ENCODE peak calls at places on chromosomes 13 and 19, in seven cellular contexts. L is left lung; I is lung; P is gastrocnemius medialis; F is activated CD8-positive, alpha-beta T cell treated with anti-CD3 and anti-CD28 coated beads, Interleukin-2, amount 10 ng/mL, durations not matched to agents 7 days and 5 days; X is CD4-positive, alpha-beta T cell; E is left cardiac atrium. A is an unnamed sample.

GRCh38 chr13:73337511-73337910 is 278.7 kb downstream of the KLF5 start:
- ATAC-seq in E (no peak), F (no peak), L (no peak), P (no peak), I (no peak), X (no peak), A (no peak)

GRCh38 chr19:17001603-17002183 is 24.9 kb downstream of the CPAMD8 start:
- ATAC-seq in P (no peak), L (peak; percentile 25), E (peak; percentile 77), X (no peak), I (no peak), F (no peak), A (no peak)

GRCh38 chr19:51546650-51547396 is 15.4 kb upstream of the SIGLEC6 start:
- ATAC-seq in F (peak; percentile 76), E (no peak), L (peak; percentile 40), X (no peak), P (no peak), I (no peak), A (no peak)

GRCh38 chr19:7705387-7706187 is 3.7 kb upstream of the FCER2 start:
- ATAC-seq in E (peak; percentile 72), I (no peak), F (peak; percentile 87), X (peak; percentile 95), P (no peak), L (peak; percentile 51), A (no peak)

GRCh38 chr19:57803594-57804325 is 11.0 kb downstream of the ZNF552 start:
- ATAC-seq in P (peak; percentile 42), I (no peak), E (peak; percentile 83), L (peak; percentile 62), X (peak; percentile 32), F (peak; percentile 51), A (no peak)

GRCh38 chr19:49474545-49474930 is 523 bp downstream of the FLT3LG start:
- ATAC-seq in L (no peak), P (no peak), E (no peak), X (no peak), I (no peak), F (peak; percentile 3), A (no peak)

GRCh38 chr19:8519388-8519787 is 5.4 kb upstream of the ZNF414 start:
- ATAC-seq in L (no peak), F (no peak), I (no peak), X (no peak), P (no peak), E (no peak), A (no peak)

GRCh38 chr19:15297416-15298224 is 34.7 kb downstream of the BRD4 start:
- ATAC-seq in L (peak; percentile 35), X (peak; percentile 52), E (no peak), I (no peak), F (peak; percentile 24), P (peak; percentile 39), A (peak; percentile 35)

GRCh38 chr19:42088471-42089190 is 12.7 kb downstream of the ZNF574 start:
- ATAC-seq in I (no peak), P (no peak), F (no peak), X (no peak), E (no peak), L (peak; percentile 9), A (peak; percentile 38)

GRCh38 chr13:112522578-112522977 is 65.4 kb downstream of the TUBGCP3 start:
- ATAC-seq in X (no peak), P (no peak), E (no peak), I (no peak), L (no peak), F (no peak), A (no peak)

GRCh38 chr13:90592943-90593342 is 754.5 kb upstream of the MIR17HG start:
- ATAC-seq in E (no peak), F (no peak), I (no peak), P (no peak), X (no peak), L (no peak), A (no peak)

GRCh38 chr19:32895384-32895783 is 25.8 kb upstream of the SLC7A9 start:
- ATAC-seq in X (no peak), P (no peak), F (no peak), E (no peak), L (no peak), I (no peak), A (no peak)

GRCh38 chr13:36374063-36374462 is 27.9 kb upstream of the SPART start:
- ATAC-seq in E (no peak), X (no peak), L (no peak), P (no peak), F (no peak), I (no peak), A (no peak)

GRCh38 chr19:17779281-17779930 is 15.5 kb upstream of the B3GNT3 start:
- ATAC-seq in X (no peak), P (no peak), L (peak; percentile 20), I (no peak), F (no peak), E (no peak), A (no peak)

GRCh38 chr13:111115841-111116500 is 861 bp downstream of the ARHGEF7 start:
- ATAC-seq in E (peak; percentile 75), F (no peak), L (no peak), P (peak; percentile 16), X (no peak), I (no peak), A (peak; percentile 62)

GRCh38 chr13:44293908-44294735 is 79.5 kb upstream of the SERP2 start:
- ATAC-seq in E (no peak), I (no peak), P (peak; percentile 91), L (peak; percentile 79), F (no peak), X (peak; percentile 37), A (peak; percentile 39)

GRCh38 chr19:28871099-28871725 is 341.7 kb downstream of the UQCRFS1 start:
- ATAC-seq in E (no peak), X (no peak), I (no peak), F (no peak), L (no peak), P (no peak), A (peak; percentile 7)

GRCh38 chr13:78176880-78177279 is 258.2 kb upstream of the EDNRB start:
- ATAC-seq in F (no peak), I (no peak), X (no peak), P (no peak), E (no peak), L (no peak), A (no peak)

GRCh38 chr13:33087790-33088189 is 71.6 kb downstream of the KL start:
- ATAC-seq in L (no peak), E (no peak), I (no peak), X (no peak), P (no peak), F (no peak), A (no peak)

GRCh38 chr19:32630338-32630737 is 44.6 kb downstream of the ANKRD27 start:
- ATAC-seq in E (no peak), X (no peak), L (no peak), I (no peak), P (no peak), F (no peak), A (no peak)

GRCh38 chr13:93762703-93763102 is 536.1 kb downstream of the GPC6 start:
- ATAC-seq in P (no peak), L (no peak), I (no peak), X (no peak), F (no peak), E (no peak), A (no peak)

GRCh38 chr13:40813662-40814454 is 24.4 kb downstream of the SLC25A15 start:
- ATAC-seq in P (no peak), F (peak; percentile 75), L (peak; percentile 90), I (peak; percentile 53), X (no peak), E (no peak), A (no peak)

GRCh38 chr13:38606697-38607096 is 80.2 kb upstream of the FREM2 start:
- ATAC-seq in P (no peak), E (no peak), X (no peak), I (no peak), L (no peak), F (no peak), A (no peak)

GRCh38 chr19:39676004-39676403 is 20.3 kb downstream of the LGALS16 start:
- ATAC-seq in F (no peak), X (no peak), E (no peak), I (no peak), P (no peak), L (no peak), A (no peak)

GRCh38 chr13:98397221-98397620 is 179.7 kb downstream of the STK24 start:
- ATAC-seq in X (no peak), F (no peak), L (peak; percentile 42), E (no peak), P (no peak), I (no peak), A (no peak)

GRCh38 chr13:100584901-100585300 is 3.7 kb downstream of the GGACT start:
- ATAC-seq in P (no peak), E (no peak), L (no peak), X (peak; percentile 10), F (peak; percentile 19), I (no peak), A (no peak)

GRCh38 chr19:34375598-34375997 is 10.6 kb downstream of the GPI start:
- ATAC-seq in I (no peak), E (peak; percentile 29), L (peak; percentile 29), P (no peak), X (no peak), F (no peak), A (no peak)

GRCh38 chr13:113996912-113997745 is 23.3 kb upstream of the C13orf46 start:
- ATAC-seq in X (no peak), E (no peak), L (no peak), P (no peak), F (no peak), I (no peak), A (no peak)

GRCh38 chr13:38883783-38884182 is 106.8 kb downstream of the STOML3 start:
- ATAC-seq in F (no peak), I (no peak), L (no peak), P (no peak), X (no peak), E (no peak), A (no peak)

GRCh38 chr13:114015111-114015551 is 41.3 kb upstream of the C13orf46 start:
- ATAC-seq in F (no peak), E (no peak), X (no peak), I (no peak), P (no peak), L (peak; percentile 40), A (peak; percentile 10)

GRCh38 chr19:27794444-27795042 is 1418.4 kb downstream of the UQCRFS1 start:
- ATAC-seq in I (no peak), L (no peak), F (no peak), X (no peak), E (peak; percentile 16), P (no peak), A (no peak)

GRCh38 chr13:85665286-85665685 is 133.9 kb downstream of the SLITRK6 start:
- ATAC-seq in F (no peak), X (no peak), E (no peak), P (no peak), I (no peak), L (no peak), A (no peak)

GRCh38 chr13:30816733-30817132 is 81.4 kb downstream of the ALOX5AP start:
- ATAC-seq in F (no peak), I (no peak), L (no peak), X (no peak), P (no peak), E (no peak), A (no peak)

GRCh38 chr13:72677431-72677830 is 50.0 kb downstream of the MZT1 start:
- ATAC-seq in L (no peak), E (no peak), X (no peak), F (no peak), I (no peak), P (no peak), A (no peak)

GRCh38 chr19:55549500-55550320 is 4.4 kb upstream of the SBK3 start:
- ATAC-seq in F (no peak), X (no peak), I (no peak), E (no peak), P (peak; percentile 67), L (peak; percentile 47), A (peak; percentile 38)

GRCh38 chr13:107351305-107351704 is 783.4 kb upstream of the ARGLU1 start:
- ATAC-seq in E (peak; percentile 63), L (peak; percentile 40), X (no peak), P (no peak), I (peak; percentile 48), F (no peak), A (no peak)

A was measured in gastroesophageal sphincter.